ENCODE peak calls at places on chromosomes 7 and 10, in eight cellular contexts. T is HEK293T; H is activated naive CD8-positive, alpha-beta T cell treated with anti-CD3 and anti-CD28 coated beads, Interleukin-2, amount 50 U/mL, for 24 hours; M is mucosa of descending colon; L is kidney tubule cell; Z is left ventricle myocardium inferior; Q is natural killer cell treated with Interleukin-12 subunit alpha and Interleukin-12 subunit beta and Interleukin-15 and Interleukin-18, amount 100 ng/mL, for 72 hours; E is naive B cell. F is an unnamed sample.

GRCh38 chr10:33143160-33143728 is 185.2 kb upstream of the ITGB1 start:
- DNase-seq in Q (no peak), Z (no peak), T (no peak), H (peak; percentile 57), L (peak; percentile 91), E (no peak), M (no peak), F (no peak)

GRCh38 chr7:91557789-91558396 is 293.7 kb downstream of the FZD1 start:
- DNase-seq in T (no peak), H (no peak), M (no peak), E (no peak), Q (no peak), L (peak; percentile 97), Z (no peak), F (no peak)

GRCh38 chr7:41116337-41116736 is 586.6 kb downstream of the INHBA start:
- DNase-seq in Z (no peak), Q (no peak), M (no peak), H (no peak), T (no peak), E (no peak), L (no peak), F (no peak)

GRCh38 chr10:31603245-31604087 is 284.4 kb downstream of the ZEB1 start:
- DNase-seq in Q (peak; percentile 96), M (peak; percentile 90), L (peak; percentile 94), E (peak; percentile 46), H (peak; percentile 92), Z (peak; percentile 96), T (peak; percentile 96), F (peak; percentile 98)

GRCh38 chr10:131273476-131273875 is 38.0 kb downstream of the TCERG1L start:
- DNase-seq in H (no peak), L (no peak), T (no peak), Z (no peak), Q (no peak), M (no peak), E (no peak), F (no peak)

GRCh38 chr7:74625446-74625845 is 32.1 kb upstream of the GTF2I start:
- DNase-seq in Q (no peak), L (peak; percentile 34), Z (no peak), M (no peak), E (no peak), H (no peak), T (no peak), F (no peak)

GRCh38 chr10:88234332-88234731 is 348.8 kb downstream of the RNLS start:
- DNase-seq in L (no peak), T (no peak), Z (no peak), Q (no peak), M (peak; percentile 76), E (no peak), H (no peak), F (no peak)

GRCh38 chr7:46321556-46322205 is 400.6 kb upstream of the IGFBP3 start:
- DNase-seq in L (peak; percentile 7), Q (no peak), E (no peak), M (no peak), Z (no peak), H (no peak), T (no peak), F (no peak)

GRCh38 chr10:111093741-111094380 is 17.0 kb downstream of the ADRA2A start:
- DNase-seq in T (no peak), E (no peak), L (peak; percentile 50), Z (no peak), M (no peak), H (no peak), Q (no peak), F (no peak)

GRCh38 chr7:113562242-113562641 is 356.6 kb downstream of the PPP1R3A start:
- DNase-seq in H (no peak), Q (no peak), L (no peak), Z (no peak), T (no peak), M (no peak), E (no peak), F (no peak)

GRCh38 chr7:108211382-108212201 is 81.4 kb upstream of the LAMB4 start:
- DNase-seq in E (no peak), M (peak; percentile 21), H (peak; percentile 24), T (no peak), Z (no peak), Q (no peak), L (peak; percentile 93), F (no peak)

GRCh38 chr7:65251851-65252620 is 121.6 kb upstream of the ZNF92 start:
- DNase-seq in L (peak; percentile 59), Q (peak; percentile 73), Z (peak; percentile 35), E (peak; percentile 16), H (peak; percentile 27), M (peak; percentile 14), T (peak; percentile 70), F (peak; percentile 54)

GRCh38 chr7:135283959-135284638 is 50.5 kb downstream of the STRA8 start:
- DNase-seq in T (no peak), Z (no peak), E (no peak), Q (no peak), L (no peak), H (no peak), M (no peak), F (no peak)

GRCh38 chr10:100728928-100729876 is 16.2 kb upstream of the PAX2 start:
- DNase-seq in E (no peak), Q (no peak), H (peak; percentile 44), L (peak; percentile 88), Z (no peak), T (peak; percentile 79), M (peak; percentile 32), F (no peak)

GRCh38 chr7:106615808-106616691 is 44.9 kb downstream of the CCDC71L start:
- DNase-seq in H (no peak), M (no peak), E (no peak), L (no peak), Q (no peak), Z (no peak), T (no peak), F (no peak)

GRCh38 chr7:150388709-150389531 is 9.8 kb downstream of the ZNF775 start:
- DNase-seq in E (no peak), T (no peak), Z (peak; percentile 70), L (peak; percentile 60), H (no peak), Q (peak; percentile 40), M (peak; percentile 75), F (peak; percentile 71)

GRCh38 chr7:135731131-135731530 is 3.1 kb upstream of the SLC13A4 start:
- DNase-seq in M (no peak), Z (no peak), E (no peak), L (no peak), H (no peak), Q (no peak), T (no peak), F (no peak)

GRCh38 chr10:44264244-44264643 is 120.7 kb downstream of the CXCL12 start:
- DNase-seq in L (no peak), Z (no peak), Q (no peak), M (no peak), T (no peak), E (no peak), H (no peak), F (no peak)

F was measured in heart left ventricle.